ENCODE peak calls at places on chromosomes 16 and 17, in five cellular contexts. H is activated naive CD4-positive, alpha-beta T cell treated with Interleukin-2 at 50 U/mL for 16 hours; D is HEK293T; G is GM10248; X is stimulated activated CD8-positive, alpha-beta memory T cell treated with anti-CD3 and anti-CD28 coated beads, Interleukin-7, amount 100 ng/mL, for 1 hour. N is an unnamed sample.

GRCh38 chr17:75142236-75142971 is 10.9 kb upstream of the NT5C start:
- DNase-seq in X (no peak), G (no peak), H (no peak), D (no peak), N (no peak)

GRCh38 chr17:14854691-14855090 is 410.4 kb downstream of the PMP22 start:
- DNase-seq in D (no peak), G (no peak), X (no peak), H (no peak), N (no peak)

GRCh38 chr17:46194393-46195216 is 1.4 kb upstream of the KANSL1 start:
- DNase-seq in D (peak; percentile 39), X (peak; percentile 21), H (peak; percentile 53), G (peak; percentile 64), N (peak; percentile 51)

GRCh38 chr17:38980455-38981217 is 13.4 kb upstream of the FBXO47 start:
- DNase-seq in G (no peak), X (no peak), H (no peak), D (no peak), N (no peak)

GRCh38 chr16:59540621-59541020 is 806.5 kb upstream of the GOT2 start:
- DNase-seq in H (no peak), X (no peak), D (no peak), G (no peak), N (no peak)

GRCh38 chr16:66639091-66639885 is 34.8 kb downstream of the CMTM3 start:
- DNase-seq in D (no peak), G (no peak), X (no peak), H (no peak), N (no peak)

GRCh38 chr17:65062168-65062915 is 5.8 kb upstream of the GNA13 start:
- DNase-seq in X (no peak), H (no peak), G (no peak), D (no peak), N (no peak)

GRCh38 chr17:28338056-28338768 is 2.7 kb downstream of the TNFAIP1 start:
- DNase-seq in G (no peak), X (no peak), D (no peak), H (no peak), N (no peak)

GRCh38 chr16:12336158-12336557 is 359.6 kb downstream of the SNX29 start:
- DNase-seq in G (no peak), D (no peak), H (no peak), X (no peak), N (no peak)

GRCh38 chr17:82699551-82699950 is 1.1 kb upstream of the RAB40B start:
- DNase-seq in X (no peak), D (no peak), H (no peak), G (no peak), N (no peak)

N was measured in activated gamma-delta T cell treated with Interleukin-2 at 50 U/mL for 16 hours.